ENCODE peak calls at places on chromosomes 16 and 17, in six cellular contexts. R is nephron progenitor cell; B is activated CD4-positive, alpha-beta T cell treated with anti-CD3 and anti-CD28 coated beads, Interleukin-2, amount 50 U/mL, for 4 hours; F is NCI-H1092; X is fibroblast of lung; W is KG1. O is an unnamed sample.
A peak's percentile ranks its signal among the peaks of the same experiment; 100 is the strongest.

GRCh38 chr17:5381542-5381941 is 37.9 kb downstream of the NUP88 start:
- DNase-seq in R (no peak), B (no peak), F (no peak), X (peak; percentile 64), W (no peak), O (no peak)

GRCh38 chr16:11139624-11140375 is 116.2 kb downstream of the SOCS1 start:
- DNase-seq in R (no peak), B (peak; percentile 26), F (no peak), X (peak; percentile 41), W (no peak), O (no peak)

GRCh38 chr16:63363738-63364137 is 1327.5 kb upstream of the CDH8 start:
- DNase-seq in R (no peak), B (no peak), F (no peak), X (no peak), W (no peak), O (no peak)

GRCh38 chr17:337866-338265 is 14.7 kb downstream of the RPH3AL start:
- DNase-seq in R (no peak), B (no peak), F (no peak), X (no peak), W (no peak), O (peak; percentile 71)

GRCh38 chr17:83057793-83058477 is 21.5 kb upstream of the METRNL start:
- DNase-seq in R (no peak), B (no peak), F (no peak), X (no peak), W (no peak), O (no peak)

GRCh38 chr16:74748710-74749073 is 25.9 kb downstream of the FA2H start:
- DNase-seq in R (no peak), B (no peak), F (no peak), X (no peak), W (no peak), O (no peak)

GRCh38 chr16:57994778-57995177 is 5.7 kb downstream of the ZNF319 start:
- DNase-seq in R (peak; percentile 57), B (peak; percentile 15), F (no peak), X (no peak), W (no peak), O (no peak)

GRCh38 chr17:76054112-76054476 is 18.2 kb downstream of the SRP68 start:
- DNase-seq in R (no peak), B (no peak), F (no peak), X (peak; percentile 77), W (no peak), O (no peak)